ENCODE peak calls at places on chromosomes 2 and 18, in four cellular contexts. D is GM12878, Z is K562, B is HL-60. Q is an unnamed sample.

GRCh38 chr2:96142217-96143113 is 2.8 kb downstream of the DUSP2 start:
- DNase-seq in D (no peak), B (no peak), Z (peak), Q (no peak)

GRCh38 chr2:174013310-174013751 is 48.2 kb upstream of the SP3 start:
- DNase-seq in Z (no peak), B (no peak), D (no peak), Q (no peak)

GRCh38 chr2:147133273-147133901 is 711.4 kb upstream of the ACVR2A start:
- DNase-seq in Z (no peak), D (no peak), B (no peak), Q (no peak)

GRCh38 chr18:22848618-22849017 is 84.5 kb upstream of the RBBP8 start:
- DNase-seq in Z (no peak), B (no peak), D (no peak), Q (no peak)

GRCh38 chr2:44952143-44952805 is 10.8 kb downstream of the SIX3 start:
- DNase-seq in D (no peak), Z (peak), B (no peak), Q (peak)

GRCh38 chr2:26018184-26018716 is 15.6 kb upstream of the RAB10 start:
- DNase-seq in Z (peak), B (no peak), D (no peak), Q (no peak)

GRCh38 chr18:76803814-76804213 is 18.5 kb upstream of the ZNF236 start:
- DNase-seq in Z (peak), B (peak), D (peak), Q (peak)

GRCh38 chr18:72830109-72830508 is 37.7 kb downstream of the NETO1 start:
- DNase-seq in Z (no peak), D (no peak), B (no peak), Q (no peak)

GRCh38 chr2:29014811-29015414 is 33.8 kb downstream of the TOGARAM2 start:
- DNase-seq in Z (no peak), D (no peak), B (peak), Q (peak)

GRCh38 chr2:2569306-2569705 is 238.2 kb upstream of the MYT1L start:
- DNase-seq in Z (no peak), D (no peak), B (no peak), Q (no peak)

DNA sequence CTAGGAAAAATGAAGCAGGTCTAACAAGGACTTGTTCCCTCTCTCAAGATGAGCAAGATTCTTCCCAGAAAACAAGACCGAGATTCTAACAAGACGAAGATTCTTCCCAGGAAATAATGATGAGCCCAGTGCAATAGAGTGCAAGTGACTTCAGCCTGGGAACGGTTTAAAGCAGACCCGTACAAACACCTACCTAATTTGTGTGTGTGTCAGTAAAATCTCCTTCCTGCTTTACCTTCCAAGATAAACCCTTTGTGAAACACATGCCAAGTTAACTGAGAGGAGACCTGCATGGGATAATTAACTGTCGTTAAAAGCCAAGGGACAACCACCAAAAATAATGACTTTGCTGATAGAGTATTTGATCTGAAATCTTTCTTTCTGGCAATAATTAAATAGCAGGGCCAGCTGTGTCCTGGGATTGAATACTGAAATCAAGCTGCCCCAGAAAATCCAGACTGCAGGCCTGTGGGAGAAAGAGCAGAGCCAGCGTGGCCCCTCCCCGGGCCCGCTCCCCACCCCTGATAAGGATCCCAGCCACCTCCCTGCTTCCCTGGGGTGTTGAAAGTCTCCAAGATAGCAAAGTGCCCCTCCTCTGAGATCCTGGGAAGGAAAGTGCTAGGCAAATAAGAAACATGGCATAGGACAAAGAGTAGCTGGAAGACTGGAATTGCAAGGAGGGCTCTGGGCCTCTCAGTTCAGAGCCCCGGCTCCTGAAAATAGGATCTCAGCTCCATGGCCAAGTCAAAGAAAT is 145.5 kb downstream of the CYP26B1 start:
- DNase-seq in D (no peak), B (no peak), Z (no peak), Q (no peak)
- TF ChIP-seq POLR2AphosphoS5 in D (no peak), B (no peak), Z (no peak), Q (no peak)

GRCh38 chr18:62030091-62030985 is 137.5 kb upstream of the RNF152 start:
- DNase-seq in B (no peak), Z (no peak), D (no peak), Q (no peak)
- TF ChIP-seq SPI1 in B (no peak), Z (no peak), D (no peak), Q (no peak)

GRCh38 chr2:216114476-216115223 is 5.5 kb downstream of the XRCC5 start:
- DNase-seq in B (peak), D (peak), Z (peak), Q (peak)
- TF ChIP-seq POLR2AphosphoS5 in B (peak), D (peak), Z (peak), Q (peak)

GRCh38 chr2:212536385-212537310 is 2.0 kb downstream of the ERBB4 start:
- DNase-seq in D (no peak), B (no peak), Z (no peak), Q (no peak)
- TF ChIP-seq SPI1 in D (no peak), B (no peak), Z (no peak), Q (no peak)

GRCh38 chr2:232321156-232321816 is 57.3 kb upstream of the ALPP start:
- DNase-seq in Z (no peak), D (no peak), B (no peak), Q (no peak)

GRCh38 chr2:232321817-232322559 is 56.6 kb upstream of the ALPP start:
- DNase-seq in B (no peak), D (no peak), Z (no peak), Q (no peak)

GRCh38 chr2:232320038-232320790 is 58.3 kb upstream of the ALPP start:
- DNase-seq in B (no peak), D (no peak), Z (no peak), Q (no peak)

GRCh38 chr2:232318175-232318855 is 60.2 kb upstream of the ALPP start:
- DNase-seq in D (no peak), Z (no peak), B (no peak), Q (no peak)

GRCh38 chr2:232319117-232320037 is 59.2 kb upstream of the ALPP start:
- DNase-seq in Z (no peak), B (no peak), D (no peak), Q (no peak)
- TF ChIP-seq POLR2AphosphoS5 in Z (no peak), B (no peak), D (no peak), Q (no peak)

DNA sequence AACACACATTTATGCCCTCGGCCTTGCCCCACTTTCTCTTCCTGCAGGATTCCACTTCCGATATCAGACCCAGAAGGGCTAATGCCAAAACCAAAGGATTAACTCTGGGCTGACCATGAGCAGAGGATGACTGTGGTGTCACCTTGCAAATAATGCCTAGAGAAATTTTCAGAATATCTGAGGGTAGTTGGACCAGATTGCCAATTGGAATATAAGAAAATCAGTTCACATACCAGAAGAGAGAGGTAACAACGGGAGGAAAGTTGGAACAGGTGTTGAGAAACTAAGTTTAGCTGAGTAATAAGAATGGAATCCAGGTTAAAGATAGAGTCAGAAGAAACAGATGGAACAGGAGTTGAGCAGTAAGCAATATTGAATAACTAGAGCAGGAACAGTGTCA is 232.7 kb upstream of the UBE2E3 start:
- DNase-seq in D (no peak), Z (no peak), B (no peak), Q (no peak)
- TF ChIP-seq SPI1 in D (no peak), Z (no peak), B (no peak), Q (no peak)

GRCh38 chr2:207840101-207840500 is 70.4 kb upstream of the FZD5 start:
- DNase-seq in B (no peak), Z (no peak), D (no peak), Q (no peak)
- TF ChIP-seq POLR2AphosphoS5 in B (no peak), Z (no peak), D (no peak), Q (no peak)

DNA sequence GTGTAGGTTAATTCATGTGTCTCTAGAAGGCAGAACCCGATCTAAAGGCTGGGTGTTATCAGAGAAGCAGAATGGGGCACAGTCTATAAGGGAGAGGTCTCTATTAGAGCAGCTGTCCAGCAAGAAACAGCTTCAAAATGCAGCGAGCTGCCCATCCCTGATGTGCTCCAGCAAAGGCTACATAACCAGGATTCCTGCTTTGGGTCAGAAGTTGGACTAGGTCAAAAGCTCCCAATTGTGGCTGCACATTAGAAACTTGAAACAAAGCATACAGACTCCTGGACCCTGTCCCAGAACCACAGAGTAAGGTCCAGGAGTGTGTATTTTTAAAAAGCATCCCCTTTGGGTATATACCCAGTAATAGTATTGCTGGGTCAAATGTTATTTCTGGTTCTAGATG is 105.7 kb downstream of the ANKRD44 start:
- DNase-seq in D (no peak), B (no peak), Z (no peak), Q (no peak)
- TF ChIP-seq SPI1 in D (no peak), B (no peak), Z (no peak), Q (no peak)

GRCh38 chr2:101958071-101958470 is 33.7 kb upstream of the IL1R2 start:
- DNase-seq in D (no peak), Z (no peak), B (peak), Q (no peak)

GRCh38 chr2:101963198-101963597 is 28.6 kb upstream of the IL1R2 start:
- DNase-seq in B (no peak), D (no peak), Z (no peak), Q (no peak)

GRCh38 chr2:101960903-101961286 is 30.9 kb upstream of the IL1R2 start:
- DNase-seq in B (no peak), Z (no peak), D (no peak), Q (no peak)

GRCh38 chr2:101962243-101962809 is 29.4 kb upstream of the IL1R2 start:
- DNase-seq in B (no peak), Z (no peak), D (no peak), Q (no peak)

GRCh38 chr2:101961287-101962242 is 30.2 kb upstream of the IL1R2 start:
- DNase-seq in Z (no peak), D (no peak), B (peak), Q (no peak)
- TF ChIP-seq POLR2AphosphoS5 in Z (no peak), D (no peak), B (peak), Q (no peak)

GRCh38 chr2:237547841-237548416 is 18.4 kb upstream of the PRLH start:
- DNase-seq in D (no peak), B (no peak), Z (no peak), Q (no peak)
- TF ChIP-seq SPI1 in D (no peak), B (no peak), Z (no peak), Q (no peak)

Q was measured in GM12891.